ENCODE peak calls at places on chromosomes 3 and 15, in four cellular contexts. D, U, Y and L are unnamed samples.

GRCh38 chr15:67784057-67784781 is 41.1 kb upstream of the SKOR1 start:
- DNase-seq in Y (no peak), D (no peak), U (no peak), L (no peak)

GRCh38 chr3:171874251-171874679 is 31.1 kb downstream of the TMEM212 start:
- DNase-seq in D (no peak), Y (no peak), U (peak; percentile 93), L (no peak)

GRCh38 chr15:100765458-100766224 is 114.0 kb upstream of the ALDH1A3 start:
- DNase-seq in U (no peak), Y (no peak), D (no peak), L (no peak)

GRCh38 chr3:124592658-124593441 is 137.4 kb upstream of the UMPS start:
- DNase-seq in Y (peak; percentile 66), D (no peak), U (no peak), L (no peak)

GRCh38 chr3:151615464-151615863 is 118.3 kb upstream of the AADACL2 start:
- DNase-seq in D (no peak), Y (no peak), U (no peak), L (no peak)

GRCh38 chr15:24678485-24678884 is 2.9 kb downstream of the NPAP1 start:
- DNase-seq in U (no peak), Y (no peak), D (no peak), L (no peak)

GRCh38 chr3:72100626-72101187 is 315.8 kb upstream of the PROK2 start:
- DNase-seq in D (peak; percentile 87), Y (peak; percentile 75), U (peak; percentile 75), L (no peak)

GRCh38 chr3:126212629-126213375 is 32.4 kb upstream of the ALDH1L1 start:
- DNase-seq in D (peak; percentile 75), Y (no peak), U (peak; percentile 74), L (peak; percentile 47)